ENCODE peak calls at places on chromosomes 3 and 15, in ten cellular contexts. One of them, this sample, is unnamed.

GRCh38 chr3:72639736-72640135 is 208.5 kb downstream of the SHQ1 start:
- DNase-seq in H9: no peak
- DNase-seq in upper lobe of right lung: no peak
- DNase-seq in H1: no peak
- DNase-seq in psoas muscle: no peak
- DNase-seq in Panc1: no peak
- DNase-seq in tibial artery: no peak
- DNase-seq in Peyer's patch: no peak
- DNase-seq in tibial nerve: no peak
- DNase-seq in astrocyte: no peak
- DNase-seq in this sample: no peak

GRCh38 chr15:35851491-35851890 is 305.5 kb upstream of the DPH6 start:
- DNase-seq in H1: no peak
- DNase-seq in H9: no peak
- DNase-seq in tibial nerve: no peak
- DNase-seq in astrocyte: no peak
- DNase-seq in Panc1: no peak
- DNase-seq in upper lobe of right lung: no peak
- DNase-seq in psoas muscle: no peak
- DNase-seq in Peyer's patch: no peak
- DNase-seq in tibial artery: no peak
- DNase-seq in this sample: no peak

GRCh38 chr3:123790254-123791072 is 93.7 kb downstream of the MYLK start:
- DNase-seq in Peyer's patch: no peak
- DNase-seq in Panc1: no peak
- DNase-seq in upper lobe of right lung: no peak
- DNase-seq in astrocyte: no peak
- DNase-seq in H1: no peak
- DNase-seq in tibial artery: no peak
- DNase-seq in psoas muscle: no peak
- DNase-seq in H9: no peak
- DNase-seq in tibial nerve: no peak
- DNase-seq in this sample: no peak

GRCh38 chr15:64429448-64429847 is 30.9 kb upstream of the ZNF609 start:
- DNase-seq in H1: no peak
- DNase-seq in Panc1: no peak
- DNase-seq in H9: no peak
- DNase-seq in psoas muscle: no peak
- DNase-seq in upper lobe of right lung: no peak
- DNase-seq in tibial nerve: no peak
- DNase-seq in tibial artery: no peak
- DNase-seq in astrocyte: no peak
- DNase-seq in Peyer's patch: no peak
- DNase-seq in this sample: no peak

GRCh38 chr3:126129408-126129891 is 45.5 kb upstream of the SLC41A3 start:
- DNase-seq in Panc1: no peak
- DNase-seq in upper lobe of right lung: peak; percentile 82
- DNase-seq in H9: peak; percentile 23
- DNase-seq in tibial artery: peak; percentile 65
- DNase-seq in H1: no peak
- DNase-seq in Peyer's patch: peak; percentile 44
- DNase-seq in astrocyte: no peak
- DNase-seq in psoas muscle: peak; percentile 52
- DNase-seq in tibial nerve: no peak
- DNase-seq in this sample: no peak

GRCh38 chr15:58282060-58282708 is 144.0 kb downstream of the AQP9 start:
- DNase-seq in H1: no peak
- DNase-seq in upper lobe of right lung: no peak
- DNase-seq in H9: no peak
- DNase-seq in astrocyte: no peak
- DNase-seq in Panc1: no peak
- DNase-seq in tibial nerve: no peak
- DNase-seq in Peyer's patch: no peak
- DNase-seq in tibial artery: no peak
- DNase-seq in psoas muscle: no peak
- DNase-seq in this sample: no peak

GRCh38 chr15:89002281-89002761 is 85.9 kb upstream of the ABHD2 start:
- DNase-seq in Peyer's patch: no peak
- DNase-seq in H1: no peak
- DNase-seq in upper lobe of right lung: peak; percentile 72
- DNase-seq in tibial nerve: no peak
- DNase-seq in tibial artery: no peak
- DNase-seq in psoas muscle: no peak
- DNase-seq in H9: no peak
- DNase-seq in astrocyte: peak; percentile 64
- DNase-seq in Panc1: no peak
- DNase-seq in this sample: no peak

GRCh38 chr3:177474652-177475051 is 277.4 kb upstream of the TBL1XR1 start:
- DNase-seq in upper lobe of right lung: no peak
- DNase-seq in tibial artery: no peak
- DNase-seq in astrocyte: no peak
- DNase-seq in psoas muscle: no peak
- DNase-seq in Peyer's patch: no peak
- DNase-seq in tibial nerve: no peak
- DNase-seq in H1: no peak
- DNase-seq in H9: no peak
- DNase-seq in Panc1: no peak
- DNase-seq in this sample: no peak

GRCh38 chr3:150610785-150611184 is 7.7 kb downstream of the SELENOT start:
- DNase-seq in Peyer's patch: no peak
- DNase-seq in astrocyte: no peak
- DNase-seq in psoas muscle: no peak
- DNase-seq in tibial artery: no peak
- DNase-seq in H1: no peak
- DNase-seq in Panc1: no peak
- DNase-seq in tibial nerve: no peak
- DNase-seq in upper lobe of right lung: no peak
- DNase-seq in H9: no peak
- DNase-seq in this sample: no peak

GRCh38 chr3:150612494-150612893 is 9.4 kb downstream of the SELENOT start:
- DNase-seq in Peyer's patch: no peak
- DNase-seq in H1: no peak
- DNase-seq in psoas muscle: no peak
- DNase-seq in tibial artery: no peak
- DNase-seq in tibial nerve: no peak
- DNase-seq in astrocyte: no peak
- DNase-seq in H9: no peak
- DNase-seq in upper lobe of right lung: no peak
- DNase-seq in Panc1: no peak
- DNase-seq in this sample: no peak

GRCh38 chr3:150611666-150612065 is 8.5 kb downstream of the SELENOT start:
- DNase-seq in Peyer's patch: no peak
- DNase-seq in upper lobe of right lung: no peak
- DNase-seq in H1: no peak
- DNase-seq in H9: no peak
- DNase-seq in astrocyte: no peak
- DNase-seq in tibial artery: no peak
- DNase-seq in Panc1: no peak
- DNase-seq in psoas muscle: no peak
- DNase-seq in tibial nerve: no peak
- DNase-seq in this sample: no peak

GRCh38 chr3:150607267-150608065 is 4.3 kb downstream of the SELENOT start:
- DNase-seq in Panc1: no peak
- DNase-seq in tibial artery: no peak
- DNase-seq in astrocyte: no peak
- DNase-seq in tibial nerve: no peak
- DNase-seq in psoas muscle: no peak
- DNase-seq in H1: no peak
- DNase-seq in upper lobe of right lung: no peak
- DNase-seq in H9: no peak
- DNase-seq in Peyer's patch: no peak
- DNase-seq in this sample: no peak

GRCh38 chr3:150609988-150610387 is 6.9 kb downstream of the SELENOT start:
- DNase-seq in H9: no peak
- DNase-seq in Panc1: no peak
- DNase-seq in psoas muscle: no peak
- DNase-seq in tibial nerve: no peak
- DNase-seq in astrocyte: no peak
- DNase-seq in Peyer's patch: no peak
- DNase-seq in tibial artery: no peak
- DNase-seq in H1: no peak
- DNase-seq in upper lobe of right lung: no peak
- DNase-seq in this sample: no peak
- H3K4me1 ChIP-seq in H9: peaks cover 5% of the 10 kb centered on the region
- H3K4me1 ChIP-seq in Panc1: peaks cover 14% of the 10 kb centered on the region
- H3K4me1 ChIP-seq in psoas muscle: peaks cover 50% of the 10 kb centered on the region
- H3K4me1 ChIP-seq in tibial nerve: peaks cover 68% of the 10 kb centered on the region
- H3K4me1 ChIP-seq in astrocyte: peaks cover 3% of the 10 kb centered on the region
- H3K4me1 ChIP-seq in Peyer's patch: peaks cover 5% of the 10 kb centered on the region
- H3K4me1 ChIP-seq in tibial artery: peaks cover 19% of the 10 kb centered on the region
- H3K4me1 ChIP-seq in H1: peaks cover 4% of the 10 kb centered on the region
- H3K4me1 ChIP-seq in upper lobe of right lung: peaks cover 40% of the 10 kb centered on the region
- H3K4me1 ChIP-seq in this sample: peaks cover 84% of the 10 kb centered on the region

GRCh38 chr3:112631257-112631656 is 9.7 kb downstream of the CCDC80 start:
- DNase-seq in psoas muscle: no peak
- DNase-seq in Panc1: no peak
- DNase-seq in astrocyte: no peak
- DNase-seq in tibial nerve: no peak
- DNase-seq in H1: no peak
- DNase-seq in upper lobe of right lung: no peak
- DNase-seq in H9: no peak
- DNase-seq in tibial artery: no peak
- DNase-seq in Peyer's patch: no peak
- DNase-seq in this sample: no peak
- H3K4me1 ChIP-seq in psoas muscle: no peaks in the 10 kb centered on the region
- H3K4me1 ChIP-seq in Panc1: no peaks in the 10 kb centered on the region
- H3K4me1 ChIP-seq in astrocyte: peaks cover 43% of the 10 kb centered on the region
- H3K4me1 ChIP-seq in tibial nerve: peaks cover 54% of the 10 kb centered on the region
- H3K4me1 ChIP-seq in H1: peaks cover 33% of the 10 kb centered on the region
- H3K4me1 ChIP-seq in upper lobe of right lung: peaks cover 15% of the 10 kb centered on the region
- H3K4me1 ChIP-seq in H9: peaks cover 13% of the 10 kb centered on the region
- H3K4me1 ChIP-seq in tibial artery: peaks cover 33% of the 10 kb centered on the region
- H3K4me1 ChIP-seq in Peyer's patch: no peaks in the 10 kb centered on the region
- H3K4me1 ChIP-seq in this sample: peaks cover 5% of the 10 kb centered on the region

GRCh38 chr15:40930430-40931299 is 1.5 kb downstream of the DLL4 start:
- DNase-seq in H1: no peak
- DNase-seq in Panc1: no peak
- DNase-seq in tibial nerve: no peak
- DNase-seq in tibial artery: no peak
- DNase-seq in upper lobe of right lung: peak; percentile 81
- DNase-seq in psoas muscle: peak; percentile 57
- DNase-seq in Peyer's patch: peak; percentile 78
- DNase-seq in H9: peak; percentile 88
- DNase-seq in astrocyte: peak; percentile 16
- DNase-seq in this sample: no peak

GRCh38 chr15:40928351-40928974 is 677 bp upstream of the DLL4 start:
- DNase-seq in tibial artery: no peak
- DNase-seq in H1: no peak
- DNase-seq in H9: peak; percentile 85
- DNase-seq in tibial nerve: no peak
- DNase-seq in upper lobe of right lung: no peak
- DNase-seq in psoas muscle: no peak
- DNase-seq in Peyer's patch: peak; percentile 73
- DNase-seq in astrocyte: no peak
- DNase-seq in Panc1: no peak
- DNase-seq in this sample: no peak

GRCh38 chr15:40931300-40932142 is 2.4 kb downstream of the DLL4 start:
- DNase-seq in psoas muscle: no peak
- DNase-seq in Panc1: no peak
- DNase-seq in tibial artery: no peak
- DNase-seq in upper lobe of right lung: no peak
- DNase-seq in Peyer's patch: no peak
- DNase-seq in tibial nerve: no peak
- DNase-seq in astrocyte: no peak
- DNase-seq in H9: no peak
- DNase-seq in H1: no peak
- DNase-seq in this sample: no peak

GRCh38 chr15:40928975-40929729 is at the start of gene DLL4:
- DNase-seq in astrocyte: peak; percentile 27
- DNase-seq in tibial nerve: no peak
- DNase-seq in Panc1: no peak
- DNase-seq in H1: no peak
- DNase-seq in H9: peak; percentile 94
- DNase-seq in upper lobe of right lung: peak; percentile 88
- DNase-seq in Peyer's patch: peak; percentile 87
- DNase-seq in tibial artery: no peak
- DNase-seq in psoas muscle: peak; percentile 56
- DNase-seq in this sample: no peak

GRCh38 chr15:40929730-40930429 is 740 bp downstream of the DLL4 start:
- DNase-seq in astrocyte: peak; percentile 53
- DNase-seq in tibial nerve: no peak
- DNase-seq in psoas muscle: peak; percentile 53
- DNase-seq in H1: no peak
- DNase-seq in upper lobe of right lung: peak; percentile 84
- DNase-seq in Panc1: no peak
- DNase-seq in H9: no peak
- DNase-seq in tibial artery: no peak
- DNase-seq in Peyer's patch: peak; percentile 75
- DNase-seq in this sample: no peak
- H3K4me1 ChIP-seq in astrocyte: peaks cover 18% of the 10 kb centered on the region
- H3K4me1 ChIP-seq in tibial nerve: peaks cover 61% of the 10 kb centered on the region
- H3K4me1 ChIP-seq in psoas muscle: peaks cover 41% of the 10 kb centered on the region
- H3K4me1 ChIP-seq in H1: peaks cover 36% of the 10 kb centered on the region
- H3K4me1 ChIP-seq in upper lobe of right lung: peaks cover 63% of the 10 kb centered on the region
- H3K4me1 ChIP-seq in Panc1: peaks cover 12% of the 10 kb centered on the region
- H3K4me1 ChIP-seq in H9: peaks cover 3% of the 10 kb centered on the region
- H3K4me1 ChIP-seq in tibial artery: peaks cover 55% of the 10 kb centered on the region
- H3K4me1 ChIP-seq in Peyer's patch: peaks cover 50% of the 10 kb centered on the region
- H3K4me1 ChIP-seq in this sample: peaks cover 52% of the 10 kb centered on the region

GRCh38 chr3:188282871-188283270 is 128.9 kb downstream of the LPP start:
- DNase-seq in psoas muscle: no peak
- DNase-seq in Peyer's patch: no peak
- DNase-seq in H1: no peak
- DNase-seq in tibial nerve: no peak
- DNase-seq in astrocyte: no peak
- DNase-seq in tibial artery: no peak
- DNase-seq in H9: no peak
- DNase-seq in Panc1: no peak
- DNase-seq in upper lobe of right lung: no peak
- DNase-seq in this sample: no peak

GRCh38 chr3:188279696-188280398 is 125.9 kb downstream of the LPP start:
- DNase-seq in H9: no peak
- DNase-seq in Peyer's patch: no peak
- DNase-seq in upper lobe of right lung: no peak
- DNase-seq in tibial nerve: no peak
- DNase-seq in H1: no peak
- DNase-seq in tibial artery: no peak
- DNase-seq in psoas muscle: no peak
- DNase-seq in Panc1: no peak
- DNase-seq in astrocyte: peak; percentile 82
- DNase-seq in this sample: no peak

GRCh38 chr3:188276366-188276765 is 122.4 kb downstream of the LPP start:
- DNase-seq in Peyer's patch: no peak
- DNase-seq in H9: no peak
- DNase-seq in astrocyte: no peak
- DNase-seq in tibial nerve: no peak
- DNase-seq in Panc1: no peak
- DNase-seq in upper lobe of right lung: no peak
- DNase-seq in H1: no peak
- DNase-seq in psoas muscle: no peak
- DNase-seq in tibial artery: no peak
- DNase-seq in this sample: no peak

GRCh38 chr3:188280627-188281026 is 126.7 kb downstream of the LPP start:
- DNase-seq in Peyer's patch: no peak
- DNase-seq in H9: no peak
- DNase-seq in astrocyte: no peak
- DNase-seq in upper lobe of right lung: no peak
- DNase-seq in H1: no peak
- DNase-seq in tibial artery: no peak
- DNase-seq in tibial nerve: no peak
- DNase-seq in Panc1: no peak
- DNase-seq in psoas muscle: no peak
- DNase-seq in this sample: no peak

DNA sequence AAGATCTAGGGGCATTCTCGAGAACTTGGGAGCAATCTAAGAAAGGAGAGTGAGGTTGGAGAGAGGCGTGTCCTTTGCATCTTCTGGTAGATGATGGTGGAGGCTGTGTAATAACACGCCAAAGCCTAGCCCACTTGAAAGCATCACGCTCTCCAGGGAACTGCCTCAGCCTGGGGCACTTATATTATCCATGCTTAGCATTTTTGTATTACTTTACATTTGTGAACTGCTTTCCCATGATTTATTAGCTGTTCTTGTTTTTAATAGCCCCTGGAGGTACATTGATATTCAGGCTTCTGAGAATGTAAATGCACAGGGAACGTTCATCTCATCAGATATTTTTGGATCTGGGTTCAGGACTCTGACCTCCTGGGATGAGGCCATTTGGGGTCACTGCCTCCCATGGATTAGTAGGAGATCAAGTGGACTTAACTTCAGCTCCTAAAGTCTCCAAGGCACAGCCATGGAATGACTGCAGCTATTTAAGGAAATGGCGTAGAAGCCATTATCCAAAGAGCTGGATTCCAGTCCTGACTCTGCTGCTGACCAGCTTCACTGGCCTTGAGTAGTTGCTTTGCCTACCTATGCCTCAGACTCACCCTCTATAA is 124.9 kb downstream of the LPP start:
- DNase-seq in tibial artery: no peak
- DNase-seq in psoas muscle: no peak
- DNase-seq in astrocyte: no peak
- DNase-seq in H9: no peak
- DNase-seq in Panc1: no peak
- DNase-seq in upper lobe of right lung: no peak
- DNase-seq in tibial nerve: no peak
- DNase-seq in Peyer's patch: no peak
- DNase-seq in H1: no peak
- DNase-seq in this sample: no peak
- H3K4me1 ChIP-seq in tibial artery: peaks cover 79% of the 10 kb centered on the region
- H3K4me1 ChIP-seq in psoas muscle: peaks cover 60% of the 10 kb centered on the region
- H3K4me1 ChIP-seq in astrocyte: peaks cover 20% of the 10 kb centered on the region
- H3K4me1 ChIP-seq in H9: no peaks in the 10 kb centered on the region
- H3K4me1 ChIP-seq in Panc1: peaks cover 42% of the 10 kb centered on the region
- H3K4me1 ChIP-seq in upper lobe of right lung: peaks cover 17% of the 10 kb centered on the region
- H3K4me1 ChIP-seq in tibial nerve: peaks cover 42% of the 10 kb centered on the region
- H3K4me1 ChIP-seq in Peyer's patch: no peaks in the 10 kb centered on the region
- H3K4me1 ChIP-seq in H1: no peaks in the 10 kb centered on the region
- H3K4me1 ChIP-seq in this sample: no peaks in the 10 kb centered on the region

This sample was measured in CD4-positive, alpha-beta memory T cell.